ENCODE peak calls at places on chromosome 10, in nine cellular contexts. H is AG09309; U is activated gamma-delta T cell treated with anti-CD3 and anti-CD28 coated beads, Interleukin-2, amount 50 U/mL, for 16 hours; F is IMR-90; K is mesendoderm; S is stimulated activated CD4-positive, alpha-beta T cell treated with anti-CD3 and anti-CD28 coated beads, Interleukin-4, amount 100 ng/mL, for 1 hour; O is H1; B is activated CD8-positive, alpha-beta memory T cell treated with anti-CD3 and anti-CD28 coated beads, Interleukin-2, amount 50 U/mL, for 48 hours; Z is body of pancreas. L is an unnamed sample.

GRCh38 chr10:112605063-112605462 is 158.0 kb downstream of the VTI1A start:
- DNase-seq in H (no peak), U (no peak), F (no peak), K (no peak), S (no peak), O (no peak), B (no peak), Z (no peak), L (no peak)

GRCh38 chr10:122220736-122221135 is 50.4 kb upstream of the BTBD16 start:
- DNase-seq in H (no peak), U (no peak), F (no peak), K (no peak), S (no peak), O (no peak), B (no peak), Z (no peak), L (no peak)

GRCh38 chr10:43230101-43230908 is 36.6 kb downstream of the RASGEF1A start:
- DNase-seq in H (no peak), U (no peak), F (no peak), K (no peak), S (peak; percentile 1), O (peak; percentile 64), B (peak; percentile 51), Z (peak; percentile 7), L (peak; percentile 54)

GRCh38 chr10:60362461-60362860 is 27.2 kb downstream of the ANK3 start:
- DNase-seq in H (no peak), U (no peak), F (no peak), K (no peak), S (no peak), O (no peak), B (no peak), Z (no peak), L (no peak)

GRCh38 chr10:121608669-121609190 is 10.5 kb upstream of the FGFR2 start:
- DNase-seq in H (no peak), U (no peak), F (no peak), K (peak; percentile 46), S (peak; percentile 28), O (peak; percentile 90), B (peak; percentile 79), Z (peak; percentile 56), L (peak; percentile 79)

GRCh38 chr10:49539320-49539885 is 482 bp upstream of the ERCC6 start:
- DNase-seq in H (no peak), U (peak; percentile 14), F (peak; percentile 52), K (peak; percentile 48), S (peak; percentile 22), O (peak; percentile 57), B (peak; percentile 57), Z (peak; percentile 36), L (peak; percentile 59)

GRCh38 chr10:24414597-24414996 is 205.7 kb downstream of the KIAA1217 start:
- DNase-seq in H (no peak), U (no peak), F (no peak), K (no peak), S (no peak), O (no peak), B (no peak), Z (no peak), L (no peak)

GRCh38 chr10:23067939-23068775 is 27.2 kb upstream of the MSRB2 start:
- DNase-seq in H (peak; percentile 34), U (peak; percentile 35), F (peak; percentile 63), K (peak; percentile 88), S (peak; percentile 70), O (peak; percentile 86), B (peak; percentile 87), Z (peak; percentile 80), L (peak; percentile 83)

GRCh38 chr10:6706725-6707124 is 126.6 kb upstream of the PRKCQ start:
- DNase-seq in H (no peak), U (no peak), F (no peak), K (no peak), S (no peak), O (no peak), B (no peak), Z (no peak), L (no peak)

GRCh38 chr10:117362313-117362712 is 12.9 kb downstream of the PDZD8 start:
- DNase-seq in H (no peak), U (no peak), F (peak; percentile 32), K (no peak), S (no peak), O (no peak), B (no peak), Z (no peak), L (no peak)

GRCh38 chr10:99431190-99431549 is 746 bp upstream of the GOT1 start:
- DNase-seq in H (no peak), U (no peak), F (peak; percentile 41), K (peak; percentile 64), S (peak; percentile 5), O (no peak), B (no peak), Z (peak; percentile 67), L (no peak)

GRCh38 chr10:49360271-49361177 is 35.4 kb downstream of the DRGX start:
- DNase-seq in H (no peak), U (no peak), F (no peak), K (peak; percentile 86), S (no peak), O (no peak), B (no peak), Z (no peak), L (no peak)

GRCh38 chr10:6504296-6504695 is 75.8 kb downstream of the PRKCQ start:
- DNase-seq in H (no peak), U (no peak), F (no peak), K (no peak), S (no peak), O (no peak), B (peak; percentile 76), Z (no peak), L (no peak)

GRCh38 chr10:87913170-87913921 is 49.9 kb downstream of the PTEN start:
- DNase-seq in H (no peak), U (no peak), F (no peak), K (no peak), S (no peak), O (no peak), B (no peak), Z (no peak), L (no peak)

GRCh38 chr10:101103430-101103829 is 27.7 kb upstream of the TLX1 start:
- DNase-seq in H (no peak), U (no peak), F (no peak), K (no peak), S (no peak), O (no peak), B (no peak), Z (no peak), L (no peak)

GRCh38 chr10:132483394-132483793 is 54.2 kb upstream of the INPP5A start:
- DNase-seq in H (no peak), U (no peak), F (no peak), K (no peak), S (no peak), O (no peak), B (no peak), Z (no peak), L (no peak)

GRCh38 chr10:75018873-75019272 is 92.6 kb upstream of the SAMD8 start:
- DNase-seq in H (no peak), U (no peak), F (no peak), K (no peak), S (no peak), O (no peak), B (no peak), Z (no peak), L (no peak)

GRCh38 chr10:78162867-78163266 is 129.2 kb downstream of the RPS24 start:
- DNase-seq in H (no peak), U (no peak), F (peak; percentile 64), K (no peak), S (no peak), O (no peak), B (no peak), Z (no peak), L (no peak)

GRCh38 chr10:118259288-118259906 is 82.7 kb downstream of the FAM204A start:
- DNase-seq in H (no peak), U (no peak), F (peak; percentile 6), K (peak; percentile 70), S (peak; percentile 29), O (peak; percentile 85), B (peak; percentile 73), Z (peak; percentile 48), L (peak; percentile 84)

GRCh38 chr10:128318868-128319267 is 192.6 kb upstream of the MKI67 start:
- DNase-seq in H (no peak), U (no peak), F (no peak), K (no peak), S (no peak), O (no peak), B (no peak), Z (no peak), L (no peak)

GRCh38 chr10:69537449-69537848 is 35.8 kb downstream of the NEUROG3 start:
- DNase-seq in H (no peak), U (no peak), F (no peak), K (no peak), S (no peak), O (no peak), B (no peak), Z (no peak), L (no peak)

GRCh38 chr10:104049497-104050250 is 36.0 kb downstream of the COL17A1 start:
- DNase-seq in H (peak; percentile 35), U (no peak), F (peak; percentile 49), K (no peak), S (no peak), O (no peak), B (no peak), Z (no peak), L (no peak)

GRCh38 chr10:4296165-4296564 is 511.2 kb upstream of the KLF6 start:
- DNase-seq in H (no peak), U (no peak), F (no peak), K (peak; percentile 8), S (no peak), O (no peak), B (no peak), Z (no peak), L (no peak)

GRCh38 chr10:70617798-70618568 is 15.4 kb upstream of the PRF1 start:
- DNase-seq in H (peak; percentile 39), U (no peak), F (peak; percentile 44), K (no peak), S (no peak), O (no peak), B (no peak), Z (no peak), L (no peak)

GRCh38 chr10:119281581-119282071 is 74.3 kb downstream of the GRK5 start:
- DNase-seq in H (no peak), U (no peak), F (no peak), K (no peak), S (no peak), O (no peak), B (no peak), Z (peak; percentile 55), L (no peak)

GRCh38 chr10:21162948-21163347 is 265.8 kb upstream of the NEBL start:
- DNase-seq in H (no peak), U (no peak), F (no peak), K (no peak), S (no peak), O (no peak), B (no peak), Z (no peak), L (no peak)

GRCh38 chr10:73983096-73984047 is 14.5 kb upstream of the VCL start:
- DNase-seq in H (no peak), U (no peak), F (no peak), K (no peak), S (no peak), O (no peak), B (no peak), Z (no peak), L (no peak)

GRCh38 chr10:79145517-79146470 is 77.0 kb downstream of the ZMIZ1 start:
- DNase-seq in H (no peak), U (no peak), F (no peak), K (no peak), S (no peak), O (no peak), B (no peak), Z (no peak), L (no peak)